ENCODE peak calls at places on chromosomes 5 and 9, in four cellular contexts. Y, X, Z and F are unnamed samples.

GRCh38 chr5:126919566-126919965 is 110.8 kb downstream of the MARCHF3 start:
- DNase-seq in Y (no peak), X (no peak), Z (no peak), F (peak; percentile 33)

GRCh38 chr9:7211657-7212056 is 453.9 kb downstream of the KDM4C start:
- DNase-seq in Y (no peak), X (no peak), Z (no peak), F (no peak)

GRCh38 chr9:134616341-134616740 is 25.3 kb upstream of the COL5A1 start:
- DNase-seq in Y (no peak), X (no peak), Z (no peak), F (no peak)

GRCh38 chr5:141822134-141822533 is 56.1 kb downstream of the PCDH1 start:
- DNase-seq in Y (no peak), X (no peak), Z (no peak), F (peak; percentile 45)

GRCh38 chr5:128572546-128573339 is 34.7 kb upstream of the FBN2 start:
- DNase-seq in Y (no peak), X (no peak), Z (no peak), F (no peak)

GRCh38 chr5:169875091-169875727 is 105.1 kb downstream of the INSYN2B start:
- DNase-seq in Y (no peak), X (no peak), Z (no peak), F (no peak)

GRCh38 chr9:128523199-128523925 is 18.8 kb downstream of the GLE1 start:
- DNase-seq in Y (peak; percentile 56), X (no peak), Z (no peak), F (no peak)

GRCh38 chr9:126205260-126205659 is 121.4 kb upstream of the MVB12B start:
- DNase-seq in Y (no peak), X (no peak), Z (no peak), F (no peak)

GRCh38 chr9:2567922-2568321 is 53.7 kb upstream of the VLDLR start:
- DNase-seq in Y (no peak), X (no peak), Z (no peak), F (peak; percentile 18)

GRCh38 chr9:131094622-131095021 is 1.7 kb upstream of the AIF1L start:
- DNase-seq in Y (no peak), X (no peak), Z (no peak), F (no peak)

GRCh38 chr5:83220331-83220730 is 143.0 kb downstream of the XRCC4 start:
- DNase-seq in Y (no peak), X (no peak), Z (no peak), F (no peak)

GRCh38 chr5:169762338-169763095 is 125.4 kb downstream of the DOCK2 start:
- DNase-seq in Y (no peak), X (no peak), Z (no peak), F (no peak)

GRCh38 chr5:499233-500209 is 24.7 kb downstream of the SLC9A3 start:
- DNase-seq in Y (no peak), X (no peak), Z (no peak), F (no peak)

GRCh38 chr5:51882647-51883046 is 499.4 kb downstream of the ISL1 start:
- DNase-seq in Y (no peak), X (no peak), Z (no peak), F (no peak)

GRCh38 chr5:72510610-72511121 is 3.5 kb upstream of the ZNF366 start:
- DNase-seq in Y (no peak), X (no peak), Z (no peak), F (peak; percentile 25)

GRCh38 chr5:141510160-141510559 is 21.3 kb downstream of the PCDHGC5 start:
- DNase-seq in Y (no peak), X (no peak), Z (no peak), F (no peak)

GRCh38 chr5:167573274-167574127 is 717.9 kb upstream of the WWC1 start:
- DNase-seq in Y (peak; percentile 15), X (no peak), Z (no peak), F (no peak)
- H3K4me3 ChIP-seq in Y (peak overlapping the region; percentile 16), X (no peak overlapping the region), Z (peak overlapping the region; percentile 28), F (peak overlapping the region; percentile 10)

GRCh38 chr5:138129347-138129746 is 9.9 kb downstream of the NME5 start:
- DNase-seq in Y (no peak), X (no peak), Z (no peak), F (no peak)
- TF ChIP-seq POLR2A in Y (no peak), X (no peak), Z (no peak), F (no peak)

DNA sequence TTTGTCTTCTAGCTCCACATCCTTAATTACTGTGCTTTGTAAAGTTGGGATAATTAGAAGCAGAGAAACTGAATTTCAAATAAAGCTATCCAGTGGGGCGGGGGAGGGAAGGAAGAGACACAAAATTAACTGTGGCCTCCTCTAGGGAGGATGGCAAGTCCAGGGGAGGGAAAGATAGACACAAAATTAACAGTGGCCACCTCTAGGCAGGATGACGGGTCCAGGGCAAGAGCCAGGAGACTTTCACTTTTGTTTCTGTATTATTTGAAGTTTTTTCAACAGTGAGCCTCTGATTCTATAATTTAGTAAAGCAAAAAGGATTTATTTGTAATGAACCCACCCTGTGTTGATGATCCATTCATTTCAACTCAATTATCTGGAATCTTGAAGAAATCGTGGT is 335.9 kb downstream of the MSX2 start:
- DNase-seq in Y (no peak), X (no peak), Z (no peak), F (no peak)
- H3K4me3 ChIP-seq in Y (no peak overlapping the region), X (no peak overlapping the region), Z (no peak overlapping the region), F (peak overlapping the region; percentile 38)

GRCh38 chr5:150406120-150407096 is 6.3 kb downstream of the CD74 start:
- DNase-seq in Y (no peak), X (no peak), Z (no peak), F (no peak)

GRCh38 chr5:150404121-150404990 is 8.4 kb downstream of the CD74 start:
- DNase-seq in Y (no peak), X (no peak), Z (no peak), F (no peak)

GRCh38 chr5:150402901-150403342 is 9.8 kb downstream of the CD74 start:
- DNase-seq in Y (no peak), X (no peak), Z (no peak), F (no peak)

GRCh38 chr5:150407097-150407720 is 5.5 kb downstream of the CD74 start:
- DNase-seq in Y (no peak), X (no peak), Z (no peak), F (no peak)

GRCh38 chr5:150404991-150405816 is 7.5 kb downstream of the CD74 start:
- DNase-seq in Y (no peak), X (no peak), Z (no peak), F (no peak)
- TF ChIP-seq POLR2A in Y (no peak), X (peak; percentile 89), Z (no peak), F (no peak)